ENCODE peak calls at places on chromosomes 12 and 14, in eight cellular contexts. One of them, this sample, is unnamed.

GRCh38 chr14:102097441-102098135 is 10.7 kb upstream of the HSP90AA1 start:
- DNase-seq in central memory CD4-positive, alpha-beta T cell: no peak
- DNase-seq in GM20000: no peak
- DNase-seq in Daoy: no peak
- DNase-seq in putamen: no peak
- DNase-seq in EL: no peak
- DNase-seq in HT1080: no peak
- DNase-seq in globus pallidus: no peak
- DNase-seq in this sample: peak; percentile 54

GRCh38 chr12:121468451-121468850 is 68.5 kb downstream of the RNF34 start:
- DNase-seq in GM20000: no peak
- DNase-seq in EL: no peak
- DNase-seq in putamen: no peak
- DNase-seq in Daoy: no peak
- DNase-seq in central memory CD4-positive, alpha-beta T cell: no peak
- DNase-seq in globus pallidus: no peak
- DNase-seq in HT1080: no peak
- DNase-seq in this sample: no peak

GRCh38 chr12:66119870-66120241 is 10.7 kb downstream of the LLPH start:
- DNase-seq in central memory CD4-positive, alpha-beta T cell: no peak
- DNase-seq in globus pallidus: no peak
- DNase-seq in GM20000: no peak
- DNase-seq in HT1080: no peak
- DNase-seq in putamen: no peak
- DNase-seq in EL: no peak
- DNase-seq in Daoy: no peak
- DNase-seq in this sample: no peak

GRCh38 chr14:100611811-100612480 is 24.7 kb upstream of the BEGAIN start:
- DNase-seq in GM20000: no peak
- DNase-seq in HT1080: no peak
- DNase-seq in central memory CD4-positive, alpha-beta T cell: no peak
- DNase-seq in globus pallidus: no peak
- DNase-seq in putamen: no peak
- DNase-seq in EL: no peak
- DNase-seq in Daoy: no peak
- DNase-seq in this sample: no peak

GRCh38 chr12:90945070-90945649 is 9.8 kb downstream of the CCER1 start:
- DNase-seq in central memory CD4-positive, alpha-beta T cell: no peak
- DNase-seq in Daoy: no peak
- DNase-seq in GM20000: peak; percentile 31
- DNase-seq in putamen: no peak
- DNase-seq in EL: peak; percentile 31
- DNase-seq in globus pallidus: peak; percentile 11
- DNase-seq in HT1080: no peak
- DNase-seq in this sample: no peak

GRCh38 chr14:76926521-76927251 is 100.5 kb downstream of the LRRC74A start:
- DNase-seq in EL: no peak
- DNase-seq in GM20000: peak; percentile 80
- DNase-seq in HT1080: peak; percentile 34
- DNase-seq in Daoy: peak; percentile 57
- DNase-seq in globus pallidus: no peak
- DNase-seq in central memory CD4-positive, alpha-beta T cell: peak; percentile 85
- DNase-seq in putamen: peak; percentile 81
- DNase-seq in this sample: peak; percentile 65

GRCh38 chr12:41993283-41993682 is 151.4 kb downstream of the GXYLT1 start:
- DNase-seq in Daoy: no peak
- DNase-seq in GM20000: no peak
- DNase-seq in central memory CD4-positive, alpha-beta T cell: no peak
- DNase-seq in HT1080: no peak
- DNase-seq in globus pallidus: no peak
- DNase-seq in putamen: no peak
- DNase-seq in EL: no peak
- DNase-seq in this sample: no peak

GRCh38 chr14:51846631-51847488 is 13.6 kb upstream of the GNG2 start:
- DNase-seq in central memory CD4-positive, alpha-beta T cell: peak; percentile 98
- DNase-seq in putamen: peak; percentile 34
- DNase-seq in EL: peak; percentile 24
- DNase-seq in GM20000: peak; percentile 79
- DNase-seq in HT1080: peak; percentile 41
- DNase-seq in globus pallidus: peak; percentile 39
- DNase-seq in Daoy: no peak
- DNase-seq in this sample: peak; percentile 76

GRCh38 chr12:117818400-117818799 is 150.4 kb downstream of the KSR2 start:
- DNase-seq in GM20000: no peak
- DNase-seq in Daoy: no peak
- DNase-seq in putamen: no peak
- DNase-seq in EL: no peak
- DNase-seq in central memory CD4-positive, alpha-beta T cell: no peak
- DNase-seq in globus pallidus: no peak
- DNase-seq in HT1080: no peak
- DNase-seq in this sample: no peak

GRCh38 chr12:65858831-65859230 is 34.5 kb downstream of the HMGA2 start:
- DNase-seq in GM20000: no peak
- DNase-seq in globus pallidus: no peak
- DNase-seq in Daoy: no peak
- DNase-seq in putamen: no peak
- DNase-seq in EL: peak; percentile 75
- DNase-seq in central memory CD4-positive, alpha-beta T cell: no peak
- DNase-seq in HT1080: no peak
- DNase-seq in this sample: no peak

GRCh38 chr12:16884819-16885218 is 278.9 kb upstream of the LMO3 start:
- DNase-seq in globus pallidus: no peak
- DNase-seq in GM20000: no peak
- DNase-seq in EL: no peak
- DNase-seq in HT1080: no peak
- DNase-seq in putamen: no peak
- DNase-seq in Daoy: no peak
- DNase-seq in central memory CD4-positive, alpha-beta T cell: no peak
- DNase-seq in this sample: no peak

GRCh38 chr14:105865904-105866840 is 339.8 kb downstream of the TMEM121 start:
- DNase-seq in central memory CD4-positive, alpha-beta T cell: no peak
- DNase-seq in GM20000: no peak
- DNase-seq in EL: no peak
- DNase-seq in putamen: no peak
- DNase-seq in HT1080: no peak
- DNase-seq in globus pallidus: no peak
- DNase-seq in Daoy: no peak
- DNase-seq in this sample: peak; percentile 16

GRCh38 chr12:115357681-115358080 is 673.7 kb upstream of the TBX3 start:
- DNase-seq in GM20000: no peak
- DNase-seq in putamen: no peak
- DNase-seq in central memory CD4-positive, alpha-beta T cell: no peak
- DNase-seq in HT1080: no peak
- DNase-seq in globus pallidus: no peak
- DNase-seq in EL: no peak
- DNase-seq in Daoy: no peak
- DNase-seq in this sample: no peak

GRCh38 chr12:57381693-57382220 is 49.1 kb downstream of the R3HDM2 start:
- DNase-seq in putamen: no peak
- DNase-seq in EL: peak; percentile 9
- DNase-seq in HT1080: peak; percentile 51
- DNase-seq in Daoy: no peak
- DNase-seq in globus pallidus: no peak
- DNase-seq in GM20000: no peak
- DNase-seq in central memory CD4-positive, alpha-beta T cell: no peak
- DNase-seq in this sample: no peak

This sample was measured in ecto neural progenitor cell.